ENCODE peak calls at places on chromosomes 4 and X, in seven cellular contexts. One of them, this sample, is unnamed.

GRCh38 chr4:26687728-26688127 is 103.8 kb downstream of the TBC1D19 start:
- DNase-seq in activated gamma-delta T cell treated with Interleukin-2 at 50 U/mL for 16 hours: no peak
- DNase-seq in substantia nigra: no peak
- DNase-seq in NCI-H82: no peak
- DNase-seq in D341Med: no peak
- DNase-seq in PC-3: peak; percentile 72
- DNase-seq in RWPE1: peak; percentile 49
- DNase-seq in this sample: no peak

GRCh38 chr4:101332424-101332823 is 14.9 kb downstream of the PPP3CA start:
- DNase-seq in PC-3: no peak
- DNase-seq in activated gamma-delta T cell treated with Interleukin-2 at 50 U/mL for 16 hours: no peak
- DNase-seq in RWPE1: no peak
- DNase-seq in NCI-H82: no peak
- DNase-seq in D341Med: no peak
- DNase-seq in substantia nigra: no peak
- DNase-seq in this sample: no peak

GRCh38 chr4:184755278-184755677 is 21.4 kb upstream of the CENPU start:
- DNase-seq in NCI-H82: no peak
- DNase-seq in D341Med: no peak
- DNase-seq in RWPE1: peak; percentile 77
- DNase-seq in substantia nigra: no peak
- DNase-seq in PC-3: peak; percentile 86
- DNase-seq in activated gamma-delta T cell treated with Interleukin-2 at 50 U/mL for 16 hours: no peak
- DNase-seq in this sample: no peak

GRCh38 chr4:172202480-172203076 is 389.4 kb downstream of the GALNTL6 start:
- DNase-seq in activated gamma-delta T cell treated with Interleukin-2 at 50 U/mL for 16 hours: no peak
- DNase-seq in PC-3: peak; percentile 40
- DNase-seq in D341Med: peak; percentile 53
- DNase-seq in substantia nigra: no peak
- DNase-seq in RWPE1: peak; percentile 53
- DNase-seq in NCI-H82: peak; percentile 45
- DNase-seq in this sample: no peak

GRCh38 chr4:158710814-158711213 is 12.4 kb downstream of the PPID start:
- DNase-seq in activated gamma-delta T cell treated with Interleukin-2 at 50 U/mL for 16 hours: no peak
- DNase-seq in PC-3: peak; percentile 19
- DNase-seq in D341Med: no peak
- DNase-seq in substantia nigra: no peak
- DNase-seq in NCI-H82: no peak
- DNase-seq in RWPE1: no peak
- DNase-seq in this sample: no peak

GRCh38 chrX:70437921-70438665 is 6.5 kb upstream of the DLG3 start:
- DNase-seq in PC-3: peak; percentile 19
- DNase-seq in D341Med: no peak
- DNase-seq in activated gamma-delta T cell treated with Interleukin-2 at 50 U/mL for 16 hours: no peak
- DNase-seq in RWPE1: no peak
- DNase-seq in NCI-H82: no peak
- DNase-seq in substantia nigra: no peak
- DNase-seq in this sample: no peak

GRCh38 chr4:54107951-54108740 is 8.2 kb downstream of the GSX2 start:
- DNase-seq in substantia nigra: no peak
- DNase-seq in D341Med: no peak
- DNase-seq in RWPE1: no peak
- DNase-seq in NCI-H82: no peak
- DNase-seq in activated gamma-delta T cell treated with Interleukin-2 at 50 U/mL for 16 hours: no peak
- DNase-seq in PC-3: no peak
- DNase-seq in this sample: no peak

GRCh38 chr4:71221510-71222466 is 117.0 kb upstream of the SLC4A4 start:
- DNase-seq in RWPE1: no peak
- DNase-seq in substantia nigra: no peak
- DNase-seq in PC-3: peak; percentile 25
- DNase-seq in activated gamma-delta T cell treated with Interleukin-2 at 50 U/mL for 16 hours: no peak
- DNase-seq in D341Med: no peak
- DNase-seq in NCI-H82: no peak
- DNase-seq in this sample: peak; percentile 76

GRCh38 chr4:60194214-60194613 is 1005.9 kb upstream of the ADGRL3 start:
- DNase-seq in NCI-H82: no peak
- DNase-seq in D341Med: no peak
- DNase-seq in PC-3: no peak
- DNase-seq in activated gamma-delta T cell treated with Interleukin-2 at 50 U/mL for 16 hours: no peak
- DNase-seq in RWPE1: no peak
- DNase-seq in substantia nigra: no peak
- DNase-seq in this sample: no peak

GRCh38 chrX:115058276-115058675 is 40.9 kb upstream of the IL13RA2 start:
- DNase-seq in substantia nigra: no peak
- DNase-seq in RWPE1: peak; percentile 3
- DNase-seq in PC-3: peak; percentile 45
- DNase-seq in NCI-H82: no peak
- DNase-seq in activated gamma-delta T cell treated with Interleukin-2 at 50 U/mL for 16 hours: no peak
- DNase-seq in D341Med: no peak
- DNase-seq in this sample: no peak

GRCh38 chrX:153336128-153336894 is 2.4 kb downstream of the ZNF275 start:
- DNase-seq in PC-3: peak; percentile 26
- DNase-seq in substantia nigra: no peak
- DNase-seq in RWPE1: no peak
- DNase-seq in activated gamma-delta T cell treated with Interleukin-2 at 50 U/mL for 16 hours: no peak
- DNase-seq in NCI-H82: no peak
- DNase-seq in D341Med: no peak
- DNase-seq in this sample: no peak

GRCh38 chr4:24772061-24772705 is 23.2 kb upstream of the SOD3 start:
- DNase-seq in RWPE1: no peak
- DNase-seq in NCI-H82: no peak
- DNase-seq in PC-3: no peak
- DNase-seq in D341Med: no peak
- DNase-seq in activated gamma-delta T cell treated with Interleukin-2 at 50 U/mL for 16 hours: no peak
- DNase-seq in substantia nigra: no peak
- DNase-seq in this sample: no peak

GRCh38 chr4:78057600-78058560 is 757 bp downstream of the FRAS1 start:
- DNase-seq in D341Med: peak; percentile 69
- DNase-seq in RWPE1: peak; percentile 24
- DNase-seq in NCI-H82: peak; percentile 71
- DNase-seq in activated gamma-delta T cell treated with Interleukin-2 at 50 U/mL for 16 hours: peak; percentile 10
- DNase-seq in substantia nigra: no peak
- DNase-seq in PC-3: peak; percentile 25
- DNase-seq in this sample: no peak